ENCODE peak calls at places on chromosomes 7 and 10, in eight cellular contexts. H, E, K, C, Z, R, Q and T are unnamed samples.

GRCh38 chr10:62726142-62726541 is 78.4 kb upstream of the ADO start:
- DNase-seq in H (no peak), E (no peak), K (no peak), C (no peak), Z (no peak), R (no peak), Q (no peak), T (no peak)

GRCh38 chr10:97025613-97026242 is 160.0 kb downstream of the SLIT1 start:
- DNase-seq in H (peak; percentile 21), E (peak; percentile 37), K (peak; percentile 49), C (no peak), Z (peak; percentile 2), R (peak; percentile 29), Q (peak; percentile 56), T (no peak)

GRCh38 chr10:114261116-114261515 is 22.1 kb downstream of the VWA2 start:
- DNase-seq in H (peak; percentile 94), E (no peak), K (no peak), C (no peak), Z (no peak), R (peak; percentile 61), Q (no peak), T (peak; percentile 5)

GRCh38 chr10:60604356-60604755 is 173.9 kb upstream of the CDK1 start:
- DNase-seq in H (peak; percentile 4), E (no peak), K (no peak), C (no peak), Z (no peak), R (peak; percentile 7), Q (no peak), T (no peak)

GRCh38 chr7:155466814-155467675 is 9.1 kb downstream of the EN2 start:
- DNase-seq in H (no peak), E (no peak), K (peak; percentile 49), C (no peak), Z (no peak), R (no peak), Q (no peak), T (no peak)

GRCh38 chr10:60042959-60043358 is 136.6 kb upstream of the CCDC6 start:
- DNase-seq in H (no peak), E (no peak), K (no peak), C (no peak), Z (no peak), R (no peak), Q (no peak), T (no peak)

GRCh38 chr7:101999420-101999819 is 182.0 kb downstream of the CUX1 start:
- DNase-seq in H (no peak), E (no peak), K (no peak), C (no peak), Z (no peak), R (no peak), Q (no peak), T (no peak)

GRCh38 chr10:88515235-88515634 is 67.9 kb downstream of the RNLS start:
- DNase-seq in H (peak; percentile 25), E (no peak), K (no peak), C (no peak), Z (no peak), R (no peak), Q (no peak), T (no peak)

GRCh38 chr10:102467971-102468438 is 16.7 kb upstream of the C10orf95 start:
- DNase-seq in H (no peak), E (no peak), K (peak; percentile 67), C (no peak), Z (no peak), R (no peak), Q (no peak), T (no peak)

GRCh38 chr10:104253106-104253505 is 1.6 kb upstream of the GSTO1 start:
- DNase-seq in H (no peak), E (no peak), K (peak; percentile 59), C (no peak), Z (no peak), R (no peak), Q (peak; percentile 49), T (no peak)

GRCh38 chr7:44268671-44269070 is 56.7 kb downstream of the CAMK2B start:
- DNase-seq in H (no peak), E (no peak), K (no peak), C (no peak), Z (no peak), R (no peak), Q (no peak), T (no peak)

GRCh38 chr10:46539596-46540411 is 16.7 kb downstream of the GPRIN2 start:
- DNase-seq in H (peak; percentile 69), E (no peak), K (peak; percentile 47), C (no peak), Z (no peak), R (peak; percentile 93), Q (peak; percentile 14), T (no peak)

GRCh38 chr10:52517017-52517416 is 202.9 kb downstream of the DKK1 start:
- DNase-seq in H (no peak), E (no peak), K (no peak), C (no peak), Z (no peak), R (no peak), Q (no peak), T (no peak)

GRCh38 chr10:15642095-15642494 is 77.6 kb downstream of the ITGA8 start:
- DNase-seq in H (peak; percentile 9), E (no peak), K (no peak), C (no peak), Z (no peak), R (peak; percentile 13), Q (no peak), T (peak; percentile 1)

GRCh38 chr10:104247513-104248146 is 7.1 kb upstream of the GSTO1 start:
- DNase-seq in H (no peak), E (no peak), K (no peak), C (no peak), Z (no peak), R (no peak), Q (no peak), T (no peak)

GRCh38 chr7:107909445-107909844 is 18.5 kb downstream of the DLD start:
- DNase-seq in H (no peak), E (no peak), K (no peak), C (no peak), Z (no peak), R (no peak), Q (no peak), T (no peak)

GRCh38 chr7:72064916-72065315 is 347.2 kb downstream of the CALN1 start:
- DNase-seq in H (no peak), E (no peak), K (no peak), C (no peak), Z (no peak), R (no peak), Q (no peak), T (no peak)
- H3K4me3 ChIP-seq in H (no peak overlapping the region), E (no peak overlapping the region), K (no peak overlapping the region), C (no peak overlapping the region), Z (no peak overlapping the region), R (no peak overlapping the region), Q (no peak overlapping the region), T (no peak overlapping the region)

GRCh38 chr10:93992400-93993030 is 1.2 kb upstream of the PLCE1 start:
- DNase-seq in H (no peak), E (no peak), K (no peak), C (no peak), Z (no peak), R (no peak), Q (no peak), T (no peak)

GRCh38 chr10:93995598-93996271 is 2.0 kb downstream of the PLCE1 start:
- DNase-seq in H (peak; percentile 81), E (no peak), K (no peak), C (no peak), Z (no peak), R (peak; percentile 25), Q (no peak), T (no peak)

GRCh38 chr10:93995182-93995581 is 1.5 kb downstream of the PLCE1 start:
- DNase-seq in H (no peak), E (no peak), K (no peak), C (no peak), Z (no peak), R (no peak), Q (no peak), T (no peak)

GRCh38 chr10:93993414-93993781 is 333 bp upstream of the PLCE1 start:
- DNase-seq in H (no peak), E (no peak), K (no peak), C (no peak), Z (no peak), R (no peak), Q (no peak), T (no peak)

GRCh38 chr10:93993782-93994668 is at the start of gene PLCE1:
- DNase-seq in H (no peak), E (peak; percentile 46), K (peak; percentile 82), C (peak; percentile 65), Z (no peak), R (no peak), Q (peak; percentile 59), T (no peak)
- H3K4me3 ChIP-seq in H (peak within 1 kb of the TSS; percentile 71), E (peak within 1 kb of the TSS; percentile 60), K (peak within 1 kb of the TSS; percentile 58), C (peak within 1 kb of the TSS; percentile 65), Z (no peak within 1 kb of the TSS), R (peak within 1 kb of the TSS; percentile 73), Q (no peak within 1 kb of the TSS), T (peak within 1 kb of the TSS; percentile 77)

DNA sequence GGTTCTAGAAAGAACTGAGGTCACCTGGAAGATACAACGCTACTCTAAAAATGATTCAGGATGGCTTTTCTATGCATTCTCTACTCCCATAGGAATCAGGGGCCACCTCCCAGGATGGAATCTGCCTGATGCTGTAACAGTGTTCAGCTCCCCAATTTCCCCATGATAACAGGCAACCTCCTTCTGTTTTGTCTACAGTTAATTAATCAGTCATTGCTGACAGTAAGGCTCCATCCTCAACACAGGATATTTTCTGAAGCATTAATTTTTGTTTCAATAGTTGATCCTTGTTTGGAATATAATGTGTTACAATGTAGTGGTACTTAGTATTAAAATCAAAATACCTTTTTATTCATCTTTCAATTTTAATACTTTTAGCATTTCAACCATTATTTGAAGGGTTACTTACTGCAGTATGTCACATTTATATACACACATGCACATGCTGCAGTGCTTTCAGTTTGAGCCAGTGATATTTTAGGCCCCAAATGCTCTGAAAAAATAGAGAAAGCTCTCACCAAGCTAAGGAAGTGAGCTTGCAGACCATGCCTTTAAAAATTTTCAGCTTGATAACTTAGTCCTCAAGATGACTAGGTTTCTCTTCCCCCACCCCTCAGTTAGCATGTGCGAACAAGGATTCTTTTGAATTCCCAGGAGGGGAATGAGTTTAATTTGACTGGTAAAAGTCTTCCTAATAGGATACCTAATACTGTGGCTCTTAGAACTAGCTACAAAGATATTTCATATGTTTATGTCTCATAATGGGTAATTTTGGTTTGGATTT is 592 bp upstream of the PIK3CG start:
- DNase-seq in H (no peak), E (no peak), K (no peak), C (no peak), Z (no peak), R (no peak), Q (no peak), T (no peak)
- H3K4me3 ChIP-seq in H (no peak overlapping the region), E (peak overlapping the region; percentile 36), K (no peak overlapping the region), C (no peak overlapping the region), Z (peak overlapping the region; percentile 62), R (no peak overlapping the region), Q (no peak overlapping the region), T (no peak overlapping the region)

DNA sequence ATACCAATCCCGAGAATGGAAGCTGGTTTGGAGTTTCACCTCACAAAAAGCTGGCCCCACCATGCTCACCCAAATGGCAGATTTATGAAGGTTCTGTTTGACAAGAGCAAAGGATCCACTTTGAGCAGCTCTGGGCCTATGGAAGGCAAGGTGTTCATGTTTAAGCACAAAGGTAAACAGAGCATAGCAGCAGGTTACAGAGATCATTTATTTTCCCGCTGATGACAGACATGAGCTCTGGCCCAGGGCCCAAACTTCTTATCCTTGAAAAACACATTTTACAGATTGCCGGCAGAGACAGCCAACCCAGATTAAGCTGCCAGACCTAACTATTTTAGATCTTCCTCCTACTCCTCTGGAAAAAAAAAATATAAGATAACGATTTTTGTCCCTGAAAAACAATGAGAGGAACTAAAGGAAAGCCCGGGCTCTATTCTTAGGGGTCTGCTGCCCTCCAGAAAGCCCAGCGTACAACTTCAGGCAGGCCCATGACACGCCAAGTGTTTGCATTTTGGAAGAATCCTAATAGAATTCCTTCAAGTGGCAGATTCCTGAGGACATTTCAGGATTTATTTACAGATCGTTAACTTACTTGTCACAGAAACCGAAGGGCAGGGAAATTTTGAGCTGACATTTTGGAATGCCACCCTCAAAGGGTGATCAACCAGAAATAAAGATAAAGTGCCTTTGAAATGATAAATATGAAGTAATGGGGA is 40.0 kb downstream of the SYPL1 start:
- DNase-seq in H (no peak), E (peak; percentile 73), K (no peak), C (no peak), Z (no peak), R (no peak), Q (peak; percentile 86), T (no peak)
- H3K4me3 ChIP-seq in H (no peak overlapping the region), E (no peak overlapping the region), K (no peak overlapping the region), C (no peak overlapping the region), Z (peak overlapping the region; percentile 36), R (no peak overlapping the region), Q (no peak overlapping the region), T (no peak overlapping the region)